ENCODE peak calls at places on chromosomes 12 and 14, in five cellular contexts. One of them, this sample, is unnamed. For H3K4me1, the result is how much of the 10 kb centered on the place peaks cover.

GRCh38 chr12:20403230-20403629 is 34.9 kb downstream of the PDE3A start:
- DNase-seq in breast epithelium: no peak
- DNase-seq in CD4-positive, CD25-positive, alpha-beta regulatory T cell: no peak
- DNase-seq in neuronal stem cell: no peak
- DNase-seq in DND-41: no peak
- DNase-seq in this sample: no peak

GRCh38 chr14:45838597-45838996 is 585.6 kb upstream of the MIS18BP1 start:
- DNase-seq in DND-41: no peak
- DNase-seq in neuronal stem cell: no peak
- DNase-seq in CD4-positive, CD25-positive, alpha-beta regulatory T cell: no peak
- DNase-seq in breast epithelium: no peak
- DNase-seq in this sample: no peak

GRCh38 chr14:104843006-104843405 is 22.1 kb upstream of the CEP170B start:
- DNase-seq in DND-41: no peak
- DNase-seq in breast epithelium: peak
- DNase-seq in neuronal stem cell: no peak
- DNase-seq in CD4-positive, CD25-positive, alpha-beta regulatory T cell: no peak
- DNase-seq in this sample: no peak

GRCh38 chr12:48712209-48712608 is 4.3 kb downstream of the CCNT1 start:
- DNase-seq in breast epithelium: no peak
- DNase-seq in DND-41: no peak
- DNase-seq in CD4-positive, CD25-positive, alpha-beta regulatory T cell: no peak
- DNase-seq in neuronal stem cell: no peak
- DNase-seq in this sample: no peak

GRCh38 chr12:119573086-119573485 is 20.5 kb upstream of the TMEM233 start:
- DNase-seq in CD4-positive, CD25-positive, alpha-beta regulatory T cell: no peak
- DNase-seq in breast epithelium: no peak
- DNase-seq in neuronal stem cell: no peak
- DNase-seq in DND-41: no peak
- DNase-seq in this sample: no peak

GRCh38 chr12:95859344-95859816 is 628 bp downstream of the SNRPF start:
- DNase-seq in CD4-positive, CD25-positive, alpha-beta regulatory T cell: no peak
- DNase-seq in neuronal stem cell: peak
- DNase-seq in breast epithelium: no peak
- DNase-seq in DND-41: peak
- DNase-seq in this sample: no peak

GRCh38 chr12:93884794-93885460 is 207.8 kb downstream of the CRADD start:
- DNase-seq in CD4-positive, CD25-positive, alpha-beta regulatory T cell: no peak
- DNase-seq in breast epithelium: no peak
- DNase-seq in neuronal stem cell: no peak
- DNase-seq in DND-41: no peak
- DNase-seq in this sample: no peak

GRCh38 chr12:79451988-79452387 is 238.8 kb downstream of the PAWR start:
- DNase-seq in breast epithelium: peak
- DNase-seq in neuronal stem cell: no peak
- DNase-seq in CD4-positive, CD25-positive, alpha-beta regulatory T cell: no peak
- DNase-seq in DND-41: no peak
- DNase-seq in this sample: no peak

GRCh38 chr12:115983226-115983798 is 294.2 kb downstream of the MED13L start:
- DNase-seq in neuronal stem cell: no peak
- DNase-seq in DND-41: peak
- DNase-seq in breast epithelium: no peak
- DNase-seq in CD4-positive, CD25-positive, alpha-beta regulatory T cell: no peak
- DNase-seq in this sample: no peak

GRCh38 chr14:74133833-74134481 is 49.2 kb downstream of the LIN52 start:
- DNase-seq in CD4-positive, CD25-positive, alpha-beta regulatory T cell: no peak
- DNase-seq in breast epithelium: no peak
- DNase-seq in DND-41: no peak
- DNase-seq in neuronal stem cell: no peak
- DNase-seq in this sample: no peak

GRCh38 chr12:48819986-48820385 is 1.7 kb downstream of the CACNB3 start:
- DNase-seq in neuronal stem cell: no peak
- DNase-seq in breast epithelium: no peak
- DNase-seq in DND-41: no peak
- DNase-seq in CD4-positive, CD25-positive, alpha-beta regulatory T cell: no peak
- DNase-seq in this sample: no peak

GRCh38 chr12:24127919-24128721 is 178.7 kb upstream of the SOX5 start:
- DNase-seq in neuronal stem cell: no peak
- DNase-seq in breast epithelium: no peak
- DNase-seq in DND-41: no peak
- DNase-seq in CD4-positive, CD25-positive, alpha-beta regulatory T cell: no peak
- DNase-seq in this sample: no peak

GRCh38 chr12:53067993-53068770 is 11.0 kb downstream of the SPRYD3 start:
- DNase-seq in CD4-positive, CD25-positive, alpha-beta regulatory T cell: no peak
- DNase-seq in DND-41: no peak
- DNase-seq in breast epithelium: no peak
- DNase-seq in neuronal stem cell: no peak
- DNase-seq in this sample: no peak

GRCh38 chr12:9064815-9065606 is 50.7 kb downstream of the A2M start:
- DNase-seq in breast epithelium: peak
- DNase-seq in neuronal stem cell: peak
- DNase-seq in DND-41: no peak
- DNase-seq in CD4-positive, CD25-positive, alpha-beta regulatory T cell: no peak
- DNase-seq in this sample: no peak

GRCh38 chr12:25855716-25856115 is 102.8 kb upstream of the RASSF8 start:
- DNase-seq in neuronal stem cell: no peak
- DNase-seq in breast epithelium: no peak
- DNase-seq in CD4-positive, CD25-positive, alpha-beta regulatory T cell: no peak
- DNase-seq in DND-41: no peak
- DNase-seq in this sample: no peak

GRCh38 chr12:23816394-23816851 is 133.0 kb downstream of the SOX5 start:
- DNase-seq in CD4-positive, CD25-positive, alpha-beta regulatory T cell: no peak
- DNase-seq in neuronal stem cell: no peak
- DNase-seq in DND-41: no peak
- DNase-seq in breast epithelium: no peak
- DNase-seq in this sample: no peak

GRCh38 chr14:76424359-76424758 is 48.4 kb downstream of the ESRRB start:
- DNase-seq in neuronal stem cell: no peak
- DNase-seq in breast epithelium: no peak
- DNase-seq in DND-41: no peak
- DNase-seq in CD4-positive, CD25-positive, alpha-beta regulatory T cell: no peak
- DNase-seq in this sample: no peak

GRCh38 chr14:24710403-24711063 is 76.5 kb upstream of the GZMB start:
- DNase-seq in DND-41: peak
- DNase-seq in breast epithelium: no peak
- DNase-seq in neuronal stem cell: peak
- DNase-seq in CD4-positive, CD25-positive, alpha-beta regulatory T cell: peak
- DNase-seq in this sample: no peak

GRCh38 chr12:12349711-12350665 is at the start of gene MANSC1:
- DNase-seq in DND-41: peak
- DNase-seq in neuronal stem cell: peak
- DNase-seq in breast epithelium: peak
- DNase-seq in CD4-positive, CD25-positive, alpha-beta regulatory T cell: peak
- DNase-seq in this sample: no peak

GRCh38 chr12:39587247-39587646 is 32.4 kb downstream of the ABCD2 start:
- DNase-seq in CD4-positive, CD25-positive, alpha-beta regulatory T cell: peak
- DNase-seq in DND-41: no peak
- DNase-seq in breast epithelium: no peak
- DNase-seq in neuronal stem cell: no peak
- DNase-seq in this sample: no peak

GRCh38 chr12:69991683-69992297 is 166.8 kb downstream of the MYRFL start:
- DNase-seq in neuronal stem cell: no peak
- DNase-seq in breast epithelium: no peak
- DNase-seq in DND-41: no peak
- DNase-seq in CD4-positive, CD25-positive, alpha-beta regulatory T cell: no peak
- DNase-seq in this sample: no peak

GRCh38 chr14:35337557-35338255 is 45.5 kb downstream of the PSMA6 start:
- DNase-seq in DND-41: no peak
- DNase-seq in breast epithelium: no peak
- DNase-seq in neuronal stem cell: no peak
- DNase-seq in CD4-positive, CD25-positive, alpha-beta regulatory T cell: no peak
- DNase-seq in this sample: no peak

GRCh38 chr14:64705406-64706118 is 1.3 kb downstream of the PLEKHG3 start:
- DNase-seq in CD4-positive, CD25-positive, alpha-beta regulatory T cell: no peak
- DNase-seq in neuronal stem cell: no peak
- DNase-seq in DND-41: no peak
- DNase-seq in breast epithelium: no peak
- DNase-seq in this sample: no peak

GRCh38 chr12:82357845-82358199 is 365 bp downstream of the CCDC59 start:
- DNase-seq in neuronal stem cell: no peak
- DNase-seq in CD4-positive, CD25-positive, alpha-beta regulatory T cell: no peak
- DNase-seq in breast epithelium: no peak
- DNase-seq in DND-41: no peak
- DNase-seq in this sample: no peak

GRCh38 chr14:68661226-68662225 is 131.3 kb downstream of the ZFP36L1 start:
- DNase-seq in neuronal stem cell: no peak
- DNase-seq in DND-41: no peak
- DNase-seq in CD4-positive, CD25-positive, alpha-beta regulatory T cell: no peak
- DNase-seq in breast epithelium: no peak
- DNase-seq in this sample: no peak
- H3K27ac ChIP-seq in neuronal stem cell: no peak
- H3K27ac ChIP-seq in DND-41: no peak
- H3K27ac ChIP-seq in CD4-positive, CD25-positive, alpha-beta regulatory T cell: no peak
- H3K27ac ChIP-seq in breast epithelium: peak
- H3K27ac ChIP-seq in this sample: peak

DNA sequence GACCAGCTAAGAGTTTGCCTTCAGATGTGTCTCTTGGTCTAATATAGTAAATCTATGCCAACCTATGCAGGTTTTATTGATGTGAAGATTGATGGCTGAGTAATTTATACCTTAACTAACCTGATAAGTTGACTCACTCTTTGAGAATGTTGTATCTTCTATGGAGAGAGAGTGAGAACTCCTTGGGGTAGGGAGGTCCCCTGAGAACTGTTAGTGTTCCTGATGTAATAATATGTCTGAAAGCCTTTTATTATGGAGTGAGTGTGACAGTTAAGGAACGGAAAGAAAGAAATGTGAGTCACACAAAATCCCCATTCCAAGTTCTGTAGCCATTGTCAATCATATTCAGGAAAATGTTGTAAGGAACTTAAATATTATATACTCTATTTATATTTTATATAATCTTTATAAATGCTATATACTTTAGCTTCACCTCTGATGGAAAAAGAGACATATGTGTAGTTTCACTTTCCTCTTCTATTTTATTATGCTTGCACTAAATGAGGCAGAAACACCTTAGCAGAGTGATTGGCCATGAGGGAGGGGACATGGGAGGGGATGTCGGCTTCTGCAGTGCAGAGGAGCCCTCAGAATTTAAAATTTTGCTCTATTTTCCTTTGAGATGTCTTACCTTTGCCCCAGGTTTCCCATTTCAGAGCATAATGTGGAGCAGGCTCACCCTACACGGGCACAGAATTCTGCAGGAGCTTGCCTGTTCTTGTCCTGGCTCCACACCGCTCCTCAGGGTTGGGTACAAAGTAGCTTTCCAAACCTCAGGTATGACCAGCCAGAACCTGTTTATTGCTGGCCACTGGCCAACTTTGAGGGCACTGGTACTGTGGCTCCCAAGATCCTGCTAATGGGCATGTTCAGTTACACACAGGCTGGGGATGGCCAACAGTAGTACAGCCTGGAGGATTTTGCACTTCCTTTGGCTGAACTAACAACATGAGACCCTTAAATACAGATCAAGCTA is 57.7 kb downstream of the ARF6 start:
- DNase-seq in DND-41: no peak
- DNase-seq in CD4-positive, CD25-positive, alpha-beta regulatory T cell: peak
- DNase-seq in breast epithelium: peak
- DNase-seq in neuronal stem cell: no peak
- DNase-seq in this sample: no peak
- H3K4me1 ChIP-seq in DND-41: under half
- H3K4me1 ChIP-seq in CD4-positive, CD25-positive, alpha-beta regulatory T cell: under half
- H3K4me1 ChIP-seq in breast epithelium: under half
- H3K4me1 ChIP-seq in neuronal stem cell: under half
- H3K4me1 ChIP-seq in this sample: under half

DNA sequence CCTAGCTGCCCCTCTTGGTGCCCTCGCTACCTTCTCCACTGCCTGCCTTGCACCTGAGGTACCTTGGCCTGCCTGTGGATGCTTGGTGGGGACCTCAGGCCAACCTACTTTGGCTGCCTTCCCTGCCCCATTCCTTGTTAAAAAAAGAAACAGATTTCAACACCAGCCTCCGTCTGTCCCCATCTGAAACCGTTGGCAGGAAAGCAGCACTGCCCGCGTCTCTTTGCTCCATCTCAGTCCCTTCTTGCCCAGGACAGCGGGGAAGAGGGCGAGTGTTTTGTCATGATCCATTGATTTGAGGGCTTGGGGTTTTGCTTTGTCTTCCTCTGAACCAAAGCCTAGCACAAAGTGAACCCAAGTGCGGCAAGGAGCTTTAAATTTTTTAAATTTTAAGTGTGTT is 5.9 kb downstream of the TPCN1 start:
- DNase-seq in neuronal stem cell: no peak
- DNase-seq in breast epithelium: no peak
- DNase-seq in CD4-positive, CD25-positive, alpha-beta regulatory T cell: no peak
- DNase-seq in DND-41: no peak
- DNase-seq in this sample: no peak
- H3K27ac ChIP-seq in neuronal stem cell: no peak
- H3K27ac ChIP-seq in breast epithelium: peak
- H3K27ac ChIP-seq in CD4-positive, CD25-positive, alpha-beta regulatory T cell: no peak
- H3K27ac ChIP-seq in DND-41: peak
- H3K27ac ChIP-seq in this sample: peak

GRCh38 chr12:65894624-65895023 is 70.3 kb downstream of the HMGA2 start:
- DNase-seq in neuronal stem cell: no peak
- DNase-seq in DND-41: no peak
- DNase-seq in breast epithelium: no peak
- DNase-seq in CD4-positive, CD25-positive, alpha-beta regulatory T cell: no peak
- DNase-seq in this sample: no peak
- H3K4me1 ChIP-seq in neuronal stem cell: under half
- H3K4me1 ChIP-seq in DND-41: under half
- H3K4me1 ChIP-seq in breast epithelium: under half
- H3K4me1 ChIP-seq in CD4-positive, CD25-positive, alpha-beta regulatory T cell: under half
- H3K4me1 ChIP-seq in this sample: under half

DNA sequence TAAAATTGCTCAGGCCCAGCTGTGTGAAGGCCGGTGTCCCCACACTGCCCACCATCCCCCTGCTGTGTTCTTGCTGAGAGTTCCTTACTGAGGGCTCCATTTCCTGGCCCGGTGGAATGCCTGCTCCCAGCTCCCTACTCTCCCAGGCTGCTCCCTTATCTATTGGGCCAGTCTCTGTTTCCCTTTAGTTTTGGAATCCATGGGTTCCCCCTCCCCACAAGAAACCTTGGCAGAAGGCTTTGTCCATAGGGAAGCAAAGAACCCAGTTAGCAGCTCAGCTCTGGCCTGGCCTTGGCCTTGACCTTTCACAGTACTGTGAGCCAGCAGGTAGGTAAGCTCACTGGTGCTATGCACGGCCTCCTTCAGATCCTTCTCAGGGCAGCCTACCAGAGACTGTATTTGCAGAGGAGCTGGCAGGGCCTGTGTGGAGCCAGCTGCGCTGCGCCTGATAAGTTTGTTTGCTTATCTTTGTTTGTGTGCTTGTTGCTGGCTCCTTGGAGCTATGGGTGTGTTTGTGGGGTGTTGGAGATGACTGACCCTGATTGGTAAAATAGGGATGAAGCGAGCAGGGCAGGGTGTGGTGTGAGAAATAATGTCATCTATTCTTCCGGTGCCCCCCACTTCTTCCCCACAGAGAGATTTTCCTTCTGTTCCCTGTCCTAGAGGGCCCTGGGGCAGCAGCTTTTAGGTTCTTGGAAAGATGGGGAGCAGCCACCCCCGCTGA is 19.2 kb downstream of the MLXIP start:
- DNase-seq in CD4-positive, CD25-positive, alpha-beta regulatory T cell: no peak
- DNase-seq in breast epithelium: peak
- DNase-seq in DND-41: no peak
- DNase-seq in neuronal stem cell: no peak
- DNase-seq in this sample: no peak
- H3K27ac ChIP-seq in CD4-positive, CD25-positive, alpha-beta regulatory T cell: no peak
- H3K27ac ChIP-seq in breast epithelium: peak
- H3K27ac ChIP-seq in DND-41: no peak
- H3K27ac ChIP-seq in neuronal stem cell: no peak
- H3K27ac ChIP-seq in this sample: peak

This sample was measured in esophagus squamous epithelium.